ENCODE peak calls at places on chromosomes 16 and 17, in ten cellular contexts. A, V, D, L, W, J, I, K, H and X are unnamed samples.

GRCh38 chr16:69113216-69113615 is 7.8 kb downstream of the HAS3 start:
- DNase-seq in A (no peak), V (no peak), D (no peak), L (no peak), W (no peak), J (no peak), I (no peak), K (no peak), H (no peak), X (no peak)

GRCh38 chr17:32483451-32484019 is 3.3 kb upstream of the CDK5R1 start:
- DNase-seq in A (peak; percentile 62), V (no peak), D (peak; percentile 73), L (no peak), W (peak; percentile 73), J (no peak), I (peak; percentile 70), K (no peak), H (peak; percentile 61), X (peak; percentile 95)

GRCh38 chr16:31833047-31833446 is 40.6 kb upstream of the ZNF267 start:
- DNase-seq in A (no peak), V (no peak), D (no peak), L (no peak), W (no peak), J (no peak), I (no peak), K (no peak), H (no peak), X (no peak)

GRCh38 chr16:82181456-82182185 is 11.6 kb upstream of the MPHOSPH6 start:
- DNase-seq in A (no peak), V (no peak), D (no peak), L (no peak), W (no peak), J (no peak), I (no peak), K (no peak), H (peak; percentile 54), X (no peak)

GRCh38 chr17:16428098-16428882 is 12.9 kb downstream of the TRPV2 start:
- DNase-seq in A (no peak), V (no peak), D (peak; percentile 47), L (peak; percentile 69), W (no peak), J (no peak), I (peak; percentile 83), K (no peak), H (peak; percentile 61), X (peak; percentile 63)

GRCh38 chr16:15043344-15043743 is 12.5 kb downstream of the NTAN1 start:
- DNase-seq in A (no peak), V (no peak), D (no peak), L (no peak), W (no peak), J (no peak), I (no peak), K (no peak), H (no peak), X (no peak)

GRCh38 chr17:68658999-68659780 is 58.0 kb upstream of the FAM20A start:
- DNase-seq in A (no peak), V (no peak), D (no peak), L (no peak), W (no peak), J (no peak), I (no peak), K (no peak), H (no peak), X (no peak)

GRCh38 chr16:63998-64913 is 8.2 kb downstream of the RHBDF1 start:
- DNase-seq in A (no peak), V (no peak), D (no peak), L (no peak), W (no peak), J (no peak), I (no peak), K (no peak), H (no peak), X (no peak)